ENCODE peak calls at places on chromosomes 3 and 15, in four cellular contexts. R, A, V and J are unnamed samples.

GRCh38 chr15:30043211-30043655 is 39.5 kb upstream of the GOLGA8J start:
- DNase-seq in R (peak; percentile 7), A (peak; percentile 43), V (no peak), J (no peak)

GRCh38 chr3:42123012-42123581 is 31.9 kb downstream of the TRAK1 start:
- DNase-seq in R (peak; percentile 1), A (no peak), V (no peak), J (peak; percentile 60)

GRCh38 chr3:12501360-12502020 is 17.2 kb downstream of the TSEN2 start:
- DNase-seq in R (no peak), A (no peak), V (no peak), J (no peak)

GRCh38 chr15:62164500-62165028 is 521 bp downstream of the C2CD4B start:
- DNase-seq in R (no peak), A (no peak), V (peak; percentile 54), J (no peak)

GRCh38 chr15:47505712-47506542 is 211.4 kb upstream of the SEMA6D start:
- DNase-seq in R (peak; percentile 82), A (no peak), V (no peak), J (no peak)

GRCh38 chr15:74431645-74432044 is 2.1 kb downstream of the SEMA7A start:
- DNase-seq in R (no peak), A (no peak), V (peak; percentile 46), J (no peak)

GRCh38 chr3:143736651-143737050 is 111.6 kb downstream of the SLC9A9 start:
- DNase-seq in R (no peak), A (no peak), V (no peak), J (no peak)

GRCh38 chr3:128113817-128114794 is 9.5 kb downstream of the RUVBL1 start:
- DNase-seq in R (no peak), A (no peak), V (no peak), J (no peak)

GRCh38 chr15:64979252-64979710 is 10.4 kb downstream of the SPG21 start:
- DNase-seq in R (no peak), A (no peak), V (no peak), J (no peak)

GRCh38 chr3:42846682-42847522 is 28.8 kb downstream of the CYP8B1 start:
- DNase-seq in R (no peak), A (no peak), V (peak; percentile 59), J (no peak)

GRCh38 chr15:70955151-70955550 is 62.5 kb downstream of the LRRC49 start:
- DNase-seq in R (no peak), A (peak; percentile 34), V (no peak), J (no peak)

GRCh38 chr3:105327662-105328337 is 38.9 kb upstream of the ALCAM start:
- DNase-seq in R (no peak), A (no peak), V (no peak), J (no peak)

GRCh38 chr3:170499562-170500156 is 81.0 kb downstream of the CLDN11 start:
- DNase-seq in R (no peak), A (peak; percentile 63), V (peak; percentile 55), J (no peak)

GRCh38 chr3:116059421-116060096 is 385.7 kb downstream of the LSAMP start:
- DNase-seq in R (no peak), A (peak; percentile 9), V (no peak), J (no peak)

GRCh38 chr15:99546436-99547100 is 19.2 kb upstream of the MEF2A start:
- DNase-seq in R (no peak), A (no peak), V (no peak), J (no peak)

GRCh38 chr3:178454714-178455113 is 81.5 kb upstream of the KCNMB2 start:
- DNase-seq in R (no peak), A (no peak), V (peak; percentile 80), J (peak; percentile 88)

GRCh38 chr3:13633176-13633575 is 84.3 kb downstream of the FBLN2 start:
- DNase-seq in R (no peak), A (no peak), V (no peak), J (no peak)

GRCh38 chr3:190385835-190386688 is 1.9 kb upstream of the CLDN16 start:
- DNase-seq in R (no peak), A (peak; percentile 64), V (no peak), J (no peak)

GRCh38 chr3:64091501-64091900 is 68.2 kb upstream of the PSMD6 start:
- DNase-seq in R (no peak), A (no peak), V (no peak), J (no peak)

GRCh38 chr3:124582621-124583437 is 147.4 kb upstream of the UMPS start:
- DNase-seq in R (no peak), A (no peak), V (no peak), J (no peak)

GRCh38 chr3:107846282-107846852 is 244.5 kb downstream of the CD47 start:
- DNase-seq in R (no peak), A (peak; percentile 66), V (peak; percentile 68), J (peak; percentile 68)

GRCh38 chr3:129432036-129432435 is 3.6 kb upstream of the EFCAB12 start:
- DNase-seq in R (no peak), A (no peak), V (no peak), J (no peak)

GRCh38 chr3:61299981-61300380 is 48.7 kb upstream of the FHIT start:
- DNase-seq in R (no peak), A (no peak), V (no peak), J (no peak)

GRCh38 chr3:184077881-184078280 is 19.0 kb upstream of the HTR3E start:
- DNase-seq in R (no peak), A (no peak), V (no peak), J (no peak)

GRCh38 chr15:89186798-89187197 is 34.6 kb downstream of the RLBP1 start:
- DNase-seq in R (no peak), A (no peak), V (no peak), J (no peak)

GRCh38 chr15:33618300-33618699 is 307.5 kb downstream of the RYR3 start:
- DNase-seq in R (no peak), A (no peak), V (no peak), J (no peak)

GRCh38 chr3:3632439-3632838 is 166.8 kb upstream of the LRRN1 start:
- DNase-seq in R (no peak), A (no peak), V (no peak), J (no peak)

GRCh38 chr3:171491412-171491811 is 31.2 kb upstream of the TNIK start:
- DNase-seq in R (no peak), A (no peak), V (no peak), J (no peak)

GRCh38 chr3:184335291-184335660 is 2.1 kb upstream of the FAM131A start:
- DNase-seq in R (no peak), A (no peak), V (peak; percentile 46), J (no peak)

GRCh38 chr15:85414495-85414894 is 34.1 kb downstream of the AKAP13 start:
- DNase-seq in R (no peak), A (no peak), V (no peak), J (no peak)